ENCODE peak calls at places on chromosomes 4 and X, in ten cellular contexts. T is stomach, Z is testis, L is adrenal gland, Y is body of pancreas, U is tibial nerve, H is IMR-90, V is heart left ventricle, C is GM12891, E is GM12892. N is an unnamed sample.

GRCh38 chrX:145178268-145178667 is 69.0 kb upstream of the SPANXN1 start:
- DNase-seq in L (no peak), H (no peak), U (no peak), C (no peak), V (no peak), T (no peak), E (no peak), Z (no peak), Y (no peak), N (no peak)

GRCh38 chrX:114127005-114127404 is 456.9 kb upstream of the HTR2C start:
- DNase-seq in Z (no peak), T (no peak), H (no peak), U (no peak), L (no peak), E (no peak), Y (no peak), V (no peak), C (no peak), N (no peak)

GRCh38 chr4:176656108-176656507 is 136.6 kb downstream of the VEGFC start:
- DNase-seq in H (no peak), Y (no peak), V (no peak), E (no peak), U (no peak), T (no peak), L (no peak), Z (peak; percentile 18), C (no peak), N (no peak)

GRCh38 chr4:24764305-24764704 is 31.1 kb upstream of the SOD3 start:
- DNase-seq in L (no peak), Z (no peak), E (no peak), Y (no peak), H (peak; percentile 36), T (no peak), C (no peak), V (no peak), U (no peak), N (no peak)

GRCh38 chr4:60443796-60444195 is 756.3 kb upstream of the ADGRL3 start:
- DNase-seq in U (no peak), Y (no peak), H (no peak), T (no peak), E (no peak), V (no peak), Z (no peak), C (no peak), L (no peak), N (no peak)

GRCh38 chrX:50877310-50877709 is 33.2 kb upstream of the BMP15 start:
- DNase-seq in H (no peak), C (no peak), U (no peak), L (no peak), T (no peak), V (no peak), E (no peak), Z (no peak), Y (no peak), N (no peak)

GRCh38 chr4:155667538-155668511 is 1.2 kb downstream of the GUCY1A1 start:
- DNase-seq in Y (peak; percentile 50), U (no peak), Z (peak; percentile 46), C (peak; percentile 17), E (peak; percentile 5), L (no peak), H (peak; percentile 27), V (peak; percentile 85), T (no peak), N (peak; percentile 26)

GRCh38 chr4:184397516-184398163 is 76.7 kb downstream of the IRF2 start:
- DNase-seq in V (no peak), C (no peak), Z (peak; percentile 49), U (no peak), T (no peak), Y (no peak), E (no peak), L (peak; percentile 77), H (no peak), N (no peak)

GRCh38 chr4:112416464-112416863 is 99.5 kb downstream of the NEUROG2 start:
- DNase-seq in Y (no peak), E (no peak), U (no peak), Z (no peak), H (no peak), C (no peak), V (no peak), L (no peak), T (no peak), N (no peak)

GRCh38 chr4:94905511-94905910 is 147.8 kb downstream of the BMPR1B start:
- DNase-seq in E (no peak), V (no peak), T (no peak), Z (no peak), C (no peak), Y (no peak), L (no peak), U (no peak), H (no peak), N (no peak)

GRCh38 chr4:6137027-6137746 is 63.2 kb downstream of the JAKMIP1 start:
- DNase-seq in L (no peak), V (no peak), U (no peak), Y (no peak), E (no peak), Z (no peak), T (no peak), C (no peak), H (no peak), N (no peak)

GRCh38 chrX:74924449-74925209 is 623 bp downstream of the NEXMIF start:
- DNase-seq in Z (peak; percentile 36), E (peak; percentile 48), Y (peak; percentile 76), V (peak; percentile 57), C (peak; percentile 30), T (peak; percentile 59), H (no peak), U (no peak), L (peak; percentile 40), N (peak; percentile 0)

GRCh38 chrX:124925681-124926080 is 394.0 kb upstream of the TEX13C start:
- DNase-seq in V (no peak), E (no peak), T (no peak), Y (no peak), C (no peak), L (no peak), H (no peak), U (no peak), Z (no peak), N (no peak)
- TF ChIP-seq POLR2A in V (no peak), E (no peak), T (no peak), Y (no peak), C (no peak), L (no peak), H (no peak), U (no peak), Z (no peak), N (no peak)

GRCh38 chrX:150982786-150983525 is at the start of gene HMGB3:
- DNase-seq in E (peak; percentile 73), L (peak; percentile 89), T (peak; percentile 86), U (peak; percentile 56), Y (peak; percentile 92), C (peak; percentile 79), V (peak; percentile 89), Z (peak; percentile 95), H (peak; percentile 86), N (peak; percentile 92)
- TF ChIP-seq POLR2A in E (peak; percentile 39), L (peak; percentile 28), T (no peak), U (no peak), Y (peak; percentile 63), C (no peak), V (no peak), Z (no peak), H (no peak), N (peak; percentile 67)

DNA sequence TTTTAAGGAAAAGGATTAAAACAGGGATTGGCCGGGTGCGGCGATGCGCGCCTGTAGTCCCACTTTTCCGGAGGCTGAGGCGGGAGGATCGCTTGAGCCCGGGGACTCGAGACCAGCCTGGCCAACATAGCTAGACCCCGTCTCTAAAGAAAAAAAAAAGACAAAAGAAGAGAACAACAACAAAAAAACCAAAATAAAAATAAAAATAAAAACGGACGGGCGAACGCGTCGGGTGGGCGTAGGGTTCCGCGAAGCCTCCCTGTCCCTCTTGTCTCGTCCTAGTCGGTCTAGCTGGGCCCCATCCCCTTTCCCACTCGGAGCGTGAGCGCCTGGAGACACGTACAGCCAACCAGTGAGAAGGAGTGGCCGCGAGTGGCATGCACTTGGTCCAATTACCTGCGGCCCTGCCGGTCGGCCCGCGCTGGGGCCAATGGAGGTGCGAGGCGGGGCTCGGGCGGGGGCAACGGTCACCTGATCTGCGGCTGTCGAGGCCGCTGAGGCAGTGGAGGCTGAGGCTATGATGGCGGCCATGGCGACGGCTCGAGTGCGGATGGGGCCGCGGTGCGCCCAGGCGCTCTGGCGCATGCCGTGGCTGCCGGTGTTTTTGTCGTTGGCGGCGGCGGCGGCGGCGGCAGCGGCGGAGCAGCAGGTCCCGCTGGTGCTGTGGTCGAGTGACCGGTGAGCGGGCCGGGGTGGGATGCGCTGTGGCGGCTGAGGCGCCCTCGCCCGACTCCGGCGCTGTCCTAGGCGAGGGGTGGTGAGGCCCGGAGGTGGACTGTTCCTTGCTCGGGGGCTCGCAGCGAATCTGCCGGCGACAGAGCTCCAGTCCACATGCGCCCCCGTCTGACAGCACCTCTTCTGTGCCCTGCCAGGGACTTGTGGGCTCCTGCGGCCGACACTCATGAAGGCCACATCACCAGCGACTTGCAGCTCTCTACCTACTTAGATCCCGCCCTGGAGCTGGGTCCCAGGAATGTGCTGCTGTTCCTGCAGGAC is at the start of gene ATP6AP1:
- DNase-seq in H (peak; percentile 92), V (peak; percentile 96), Y (peak; percentile 92), U (peak; percentile 86), L (peak; percentile 95), E (peak; percentile 85), T (peak; percentile 93), C (peak; percentile 87), Z (peak; percentile 93), N (peak; percentile 94)
- TF ChIP-seq POLR2A in H (no peak), V (no peak), Y (peak; percentile 52), U (no peak), L (no peak), E (peak; percentile 57), T (no peak), C (peak; percentile 38), Z (no peak), N (peak; percentile 72)

GRCh38 chr4:1744552-1744951 is 23.2 kb downstream of the TACC3 start:
- DNase-seq in L (no peak), U (no peak), H (no peak), T (no peak), E (no peak), V (no peak), C (no peak), Y (no peak), Z (no peak), N (no peak)

GRCh38 chr4:1745697-1746096 is 24.4 kb downstream of the TACC3 start:
- DNase-seq in Z (no peak), H (no peak), L (no peak), T (no peak), V (no peak), U (no peak), C (no peak), E (no peak), Y (no peak), N (no peak)

GRCh38 chr4:1743975-1744374 is 22.7 kb downstream of the TACC3 start:
- DNase-seq in Y (no peak), T (no peak), E (no peak), H (no peak), U (no peak), Z (no peak), L (no peak), V (no peak), C (no peak), N (no peak)

GRCh38 chr4:1746265-1746691 is 25.0 kb downstream of the TACC3 start:
- DNase-seq in E (peak; percentile 87), L (peak; percentile 61), Y (peak; percentile 83), H (peak; percentile 45), U (peak; percentile 48), C (peak; percentile 93), T (peak; percentile 80), Z (peak; percentile 74), V (peak; percentile 87), N (peak; percentile 84)

DNA sequence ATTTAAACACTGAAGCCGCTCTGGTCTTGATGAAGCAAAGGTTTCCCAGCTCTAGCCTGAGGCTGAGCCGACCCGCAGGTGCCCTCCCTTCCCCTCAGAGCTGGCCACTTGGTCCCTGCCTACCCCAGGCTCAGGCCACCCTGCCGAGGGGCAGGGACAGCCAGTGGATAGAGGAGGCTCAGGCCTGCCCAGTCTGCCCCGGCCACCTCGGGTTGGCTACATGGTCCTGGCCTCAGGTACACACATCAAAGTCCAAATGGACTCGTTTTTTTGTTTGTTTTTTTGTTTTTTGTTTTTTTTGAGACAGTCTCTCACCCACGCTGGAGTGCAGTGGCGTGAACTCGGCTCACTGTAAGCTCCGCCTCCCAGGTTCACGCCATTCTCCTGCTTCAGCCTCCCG is 23.8 kb downstream of the TACC3 start:
- DNase-seq in U (no peak), Y (no peak), Z (no peak), L (no peak), H (no peak), T (no peak), V (no peak), E (no peak), C (no peak), N (no peak)
- TF ChIP-seq POLR2A in U (no peak), Y (no peak), Z (no peak), L (no peak), H (no peak), T (no peak), V (no peak), E (no peak), C (no peak), N (no peak)